ENCODE peak calls at places on chromosomes 1 and 21, in seven cellular contexts. T, X, B, E, L, A and H are unnamed samples.

GRCh38 chr1:229271448-229272120 is 673 bp downstream of the RAB4A start:
- DNase-seq in T (no peak), X (peak; percentile 49), B (peak; percentile 36), E (no peak), L (no peak), A (peak; percentile 36), H (no peak)

GRCh38 chr21:45461369-45461750 is 56.4 kb downstream of the COL18A1 start:
- DNase-seq in T (no peak), X (no peak), B (no peak), E (no peak), L (no peak), A (no peak), H (no peak)

GRCh38 chr1:160542303-160542945 is 19.4 kb upstream of the SLAMF6 start:
- DNase-seq in T (no peak), X (no peak), B (no peak), E (no peak), L (no peak), A (no peak), H (no peak)

GRCh38 chr1:109628540-109629321 is 9.1 kb downstream of the AMPD2 start:
- DNase-seq in T (no peak), X (peak; percentile 22), B (no peak), E (no peak), L (no peak), A (peak; percentile 70), H (no peak)

GRCh38 chr1:155529109-155529508 is 33.5 kb downstream of the ASH1L start:
- DNase-seq in T (no peak), X (no peak), B (no peak), E (no peak), L (no peak), A (no peak), H (no peak)

GRCh38 chr1:66750578-66750977 is 1.7 kb upstream of the DYNLT5 start:
- DNase-seq in T (no peak), X (no peak), B (no peak), E (no peak), L (no peak), A (no peak), H (no peak)

GRCh38 chr1:115539061-115539460 is 102.7 kb upstream of the VANGL1 start:
- DNase-seq in T (no peak), X (no peak), B (no peak), E (no peak), L (peak; percentile 32), A (no peak), H (no peak)

GRCh38 chr21:46061063-46061462 is 36.8 kb upstream of the COL6A2 start:
- DNase-seq in T (no peak), X (no peak), B (no peak), E (no peak), L (no peak), A (peak; percentile 50), H (no peak)

GRCh38 chr1:107817909-107818308 is 147.1 kb downstream of the VAV3 start:
- DNase-seq in T (no peak), X (no peak), B (no peak), E (no peak), L (no peak), A (no peak), H (no peak)

GRCh38 chr1:26786437-26787380 is 1.0 kb upstream of the PIGV start:
- DNase-seq in T (no peak), X (peak; percentile 72), B (peak; percentile 40), E (no peak), L (peak; percentile 74), A (peak; percentile 94), H (peak; percentile 65)

GRCh38 chr1:116533425-116533820 is 37.4 kb downstream of the CD58 start:
- DNase-seq in T (no peak), X (no peak), B (no peak), E (no peak), L (no peak), A (no peak), H (no peak)

GRCh38 chr1:85663382-85663781 is 44.9 kb downstream of the ZNHIT6 start:
- DNase-seq in T (no peak), X (no peak), B (no peak), E (no peak), L (no peak), A (no peak), H (no peak)

GRCh38 chr1:155269381-155269780 is 3.9 kb downstream of the CLK2 start:
- DNase-seq in T (no peak), X (no peak), B (no peak), E (no peak), L (no peak), A (no peak), H (no peak)

GRCh38 chr1:80218112-80218511 is 1211.6 kb upstream of the ADGRL4 start:
- DNase-seq in T (no peak), X (no peak), B (no peak), E (no peak), L (no peak), A (peak; percentile 12), H (no peak)

GRCh38 chr1:71835442-71835813 is 446.9 kb downstream of the NEGR1 start:
- DNase-seq in T (no peak), X (no peak), B (no peak), E (no peak), L (no peak), A (no peak), H (no peak)

GRCh38 chr1:1173793-1174415 is at the start of gene TTLL10:
- DNase-seq in T (peak; percentile 25), X (peak; percentile 35), B (peak; percentile 5), E (peak; percentile 46), L (peak; percentile 22), A (peak; percentile 21), H (peak; percentile 52)

GRCh38 chr21:42129300-42130266 is 58.5 kb downstream of the UMODL1 start:
- DNase-seq in T (no peak), X (no peak), B (no peak), E (no peak), L (no peak), A (no peak), H (no peak)

GRCh38 chr1:177274687-177275211 is 104.0 kb downstream of the BRINP2 start:
- DNase-seq in T (no peak), X (no peak), B (peak; percentile 95), E (no peak), L (peak; percentile 45), A (peak; percentile 3), H (no peak)

GRCh38 chr21:39088831-39089380 is 94.3 kb downstream of the PSMG1 start:
- DNase-seq in T (no peak), X (no peak), B (no peak), E (no peak), L (no peak), A (peak; percentile 82), H (no peak)

GRCh38 chr1:246483204-246483933 is 23.7 kb downstream of the SMYD3 start:
- DNase-seq in T (no peak), X (no peak), B (peak; percentile 83), E (no peak), L (no peak), A (peak; percentile 22), H (no peak)

GRCh38 chr1:27593341-27594326 is 10.3 kb downstream of the AHDC1 start:
- DNase-seq in T (no peak), X (no peak), B (no peak), E (no peak), L (peak; percentile 25), A (no peak), H (no peak)

GRCh38 chr1:115179397-115179835 is 90.1 kb upstream of the TSPAN2 start:
- DNase-seq in T (no peak), X (no peak), B (no peak), E (no peak), L (no peak), A (peak; percentile 100), H (no peak)

GRCh38 chr1:155909894-155910293 is 1.3 kb downstream of the RIT1 start:
- DNase-seq in T (no peak), X (no peak), B (no peak), E (no peak), L (no peak), A (peak; percentile 43), H (no peak)

GRCh38 chr1:103514920-103515503 is 10.5 kb upstream of the RNPC3 start:
- DNase-seq in T (no peak), X (no peak), B (peak; percentile 38), E (no peak), L (no peak), A (peak; percentile 54), H (no peak)

GRCh38 chr1:11573293-11573692 is 80.9 kb downstream of the FBXO2 start:
- DNase-seq in T (no peak), X (no peak), B (no peak), E (no peak), L (no peak), A (no peak), H (no peak)

GRCh38 chr1:201585099-201585498 is 46.2 kb downstream of the NAV1 start:
- DNase-seq in T (no peak), X (no peak), B (no peak), E (no peak), L (no peak), A (peak; percentile 76), H (no peak)

GRCh38 chr1:111032295-111032897 is 68.7 kb upstream of the LRIF1 start:
- DNase-seq in T (no peak), X (peak; percentile 33), B (no peak), E (no peak), L (no peak), A (peak; percentile 35), H (no peak)

GRCh38 chr1:9652379-9653194 is 1.1 kb downstream of the PIK3CD start:
- DNase-seq in T (peak; percentile 49), X (no peak), B (no peak), E (peak; percentile 72), L (peak; percentile 33), A (no peak), H (peak; percentile 68)

GRCh38 chr1:145889722-145890121 is 4.1 kb upstream of the ANKRD35 start:
- DNase-seq in T (no peak), X (no peak), B (no peak), E (no peak), L (no peak), A (no peak), H (no peak)

GRCh38 chr1:34639701-34640100 is 115.1 kb upstream of the GJB5 start:
- DNase-seq in T (no peak), X (no peak), B (no peak), E (no peak), L (no peak), A (peak; percentile 80), H (no peak)

GRCh38 chr1:11797525-11798216 is 8.1 kb downstream of the MTHFR start:
- DNase-seq in T (no peak), X (peak; percentile 27), B (no peak), E (no peak), L (no peak), A (peak; percentile 34), H (peak; percentile 70)

GRCh38 chr1:6358757-6359567 is 34.6 kb downstream of the ACOT7 start:
- DNase-seq in T (no peak), X (peak; percentile 58), B (no peak), E (peak; percentile 61), L (no peak), A (peak; percentile 98), H (no peak)

GRCh38 chr1:206686486-206687249 is 2.0 kb downstream of the MAPKAPK2 start:
- DNase-seq in T (no peak), X (no peak), B (no peak), E (no peak), L (no peak), A (no peak), H (no peak)

GRCh38 chr1:209926045-209926444 is 12.0 kb upstream of the SYT14 start:
- DNase-seq in T (no peak), X (no peak), B (peak; percentile 99), E (no peak), L (no peak), A (peak; percentile 96), H (no peak)

GRCh38 chr1:9009438-9010366 is 16.5 kb downstream of the SLC2A7 start:
- DNase-seq in T (no peak), X (no peak), B (no peak), E (no peak), L (no peak), A (no peak), H (no peak)